ENCODE peak calls at places on chromosomes 4 and X, in five cellular contexts. Y is tibial artery, X is right lobe of liver, I is pancreas, P is Caco-2. Q is an unnamed sample. For H3K4me1, the result is how much of the 10 kb centered on the place peaks cover.

GRCh38 chrX:13094780-13095425 is 50.5 kb upstream of the FAM9C start:
- DNase-seq in P (no peak), X (no peak), Y (no peak), I (no peak), Q (no peak)

GRCh38 chr4:52904421-52904820 is 42.3 kb downstream of the RASL11B start:
- DNase-seq in I (no peak), P (no peak), Y (no peak), X (no peak), Q (no peak)

GRCh38 chr4:173735055-173735454 is 205.0 kb upstream of the HAND2 start:
- DNase-seq in I (no peak), P (no peak), X (no peak), Y (no peak), Q (no peak)

GRCh38 chrX:16140983-16141382 is 17.6 kb downstream of the GRPR start:
- DNase-seq in P (no peak), I (no peak), X (no peak), Y (no peak), Q (no peak)

GRCh38 chr4:17515724-17516407 is 901 bp downstream of the CLRN2 start:
- DNase-seq in Y (no peak), P (no peak), X (peak), I (no peak), Q (no peak)

GRCh38 chr4:118279328-118279727 is 73.5 kb downstream of the PRSS12 start:
- DNase-seq in P (no peak), X (no peak), I (no peak), Y (no peak), Q (no peak)

GRCh38 chr4:25182941-25183340 is 22.7 kb upstream of the SEPSECS start:
- DNase-seq in I (no peak), P (no peak), X (no peak), Y (no peak), Q (no peak)

GRCh38 chrX:124033821-124034220 is 72.3 kb downstream of the STAG2 start:
- DNase-seq in I (no peak), Y (no peak), X (no peak), P (no peak), Q (no peak)

GRCh38 chrX:3550160-3550765 is 163.2 kb downstream of the PRKX start:
- DNase-seq in X (no peak), Y (no peak), P (peak), I (peak), Q (no peak)

GRCh38 chrX:99820197-99820596 is 589.9 kb downstream of the PCDH19 start:
- DNase-seq in P (no peak), I (no peak), Y (no peak), X (no peak), Q (no peak)

GRCh38 chr4:165542476-165542875 is 163.7 kb downstream of the CPE start:
- DNase-seq in I (no peak), X (no peak), P (no peak), Y (no peak), Q (no peak)

GRCh38 chr4:8341691-8342090 is 72.1 kb downstream of the HTRA3 start:
- DNase-seq in X (no peak), I (no peak), Y (peak), P (no peak), Q (peak)

GRCh38 chr4:84028340-84028739 is 470.8 kb downstream of the NKX6-1 start:
- DNase-seq in I (no peak), Y (no peak), X (no peak), P (no peak), Q (no peak)

GRCh38 chr4:118987959-118988634 is 99.4 kb downstream of the SYNPO2 start:
- DNase-seq in Y (no peak), I (no peak), X (no peak), P (no peak), Q (no peak)

GRCh38 chr4:25524616-25525146 is 131.0 kb upstream of the SLC34A2 start:
- DNase-seq in Y (no peak), X (no peak), I (no peak), P (no peak), Q (no peak)

GRCh38 chr4:83252782-83253405 is 31.7 kb downstream of the COQ2 start:
- DNase-seq in I (peak), Y (no peak), X (peak), P (peak), Q (no peak)

GRCh38 chr4:45317276-45317675 is 590.9 kb upstream of the GNPDA2 start:
- DNase-seq in X (no peak), I (no peak), Y (no peak), P (no peak), Q (no peak)

GRCh38 chr4:105182211-105182610 is 35.5 kb downstream of the TET2 start:
- DNase-seq in P (no peak), I (no peak), Y (no peak), X (no peak), Q (no peak)

GRCh38 chrX:41148553-41148952 is 63.3 kb downstream of the USP9X start:
- DNase-seq in I (no peak), X (no peak), Y (no peak), P (no peak), Q (no peak)

GRCh38 chr4:83724488-83725060 is 188.7 kb downstream of the GPAT3 start:
- DNase-seq in Y (no peak), X (no peak), P (no peak), I (no peak), Q (no peak)

GRCh38 chrX:40154853-40155616 is 57.3 kb upstream of the BCOR start:
- DNase-seq in I (peak), X (peak), P (peak), Y (peak), Q (peak)

GRCh38 chrX:77668391-77669237 is 117.4 kb downstream of the ATRX start:
- DNase-seq in I (no peak), P (no peak), X (no peak), Y (no peak), Q (no peak)

GRCh38 chrX:13345037-13345436 is 25.2 kb upstream of the ATXN3L start:
- DNase-seq in Y (no peak), P (no peak), I (no peak), X (no peak), Q (no peak)

GRCh38 chr4:140219567-140219966 is 65.6 kb upstream of the MAML3 start:
- DNase-seq in Y (no peak), I (no peak), P (no peak), X (no peak), Q (no peak)

GRCh38 chrX:41634284-41634683 is 54.5 kb upstream of the GPR34 start:
- DNase-seq in P (no peak), Y (peak), X (no peak), I (no peak), Q (no peak)

GRCh38 chr4:170242471-170242870 is 152.7 kb upstream of the AADAT start:
- DNase-seq in X (no peak), P (no peak), I (no peak), Y (no peak), Q (no peak)

GRCh38 chrX:149198980-149199732 is 305.9 kb downstream of the IDS start:
- DNase-seq in Y (no peak), X (no peak), I (no peak), P (no peak), Q (no peak)

GRCh38 chrX:149199734-149200133 is 305.4 kb downstream of the IDS start:
- DNase-seq in I (no peak), X (no peak), Y (no peak), P (no peak), Q (no peak)
- H3K4me1 ChIP-seq in I (under half), X (under half), Y (under half), P (under half), Q (under half)

GRCh38 chrX:70479197-70479969 is 34.7 kb downstream of the DLG3 start:
- DNase-seq in Y (no peak), P (no peak), I (no peak), X (no peak), Q (no peak)

GRCh38 chrX:70480660-70481018 is 36.0 kb downstream of the DLG3 start:
- DNase-seq in Y (peak), I (no peak), P (no peak), X (no peak), Q (no peak)

GRCh38 chrX:70478521-70478920 is 33.9 kb downstream of the DLG3 start:
- DNase-seq in I (no peak), P (no peak), Y (no peak), X (no peak), Q (no peak)

GRCh38 chrX:70481424-70481823 is 36.8 kb downstream of the DLG3 start:
- DNase-seq in P (no peak), I (no peak), Y (no peak), X (no peak), Q (no peak)

DNA sequence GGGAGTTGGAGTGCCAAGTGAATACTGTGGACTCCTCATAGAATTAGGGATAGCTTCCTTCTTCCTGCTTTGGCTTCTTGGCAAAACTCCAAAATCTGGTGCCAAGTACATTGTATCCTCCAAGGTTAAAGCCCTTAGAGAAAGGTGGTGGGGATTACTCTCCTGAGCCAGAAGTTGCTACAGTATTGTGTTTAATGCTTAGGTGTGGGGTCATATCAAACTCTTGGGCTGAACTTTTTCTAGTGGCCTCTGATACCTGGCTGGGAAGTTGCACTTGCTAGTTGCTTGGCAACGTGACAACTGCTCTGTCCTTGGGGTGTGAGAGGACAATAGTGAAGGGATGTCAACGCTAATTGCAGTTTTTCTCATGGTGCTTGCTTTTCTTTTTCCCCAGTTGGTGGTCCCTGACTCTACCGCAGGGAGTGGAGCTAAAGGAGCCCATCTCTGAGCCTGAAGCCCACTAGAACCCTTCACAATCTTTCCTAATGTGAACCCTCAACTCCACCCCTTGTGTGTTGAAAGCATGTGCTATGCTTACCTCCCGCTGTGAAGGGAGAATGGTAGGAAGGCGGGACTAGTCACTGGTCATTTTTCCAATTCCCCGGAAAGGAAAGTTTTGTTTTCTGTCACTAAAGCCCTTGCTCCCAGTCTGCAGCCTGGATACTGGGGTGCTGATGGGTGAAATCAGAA is 35.5 kb downstream of the DLG3 start:
- DNase-seq in I (peak), Y (no peak), X (no peak), P (no peak), Q (no peak)
- H3K4me1 ChIP-seq in I (under half), Y (under half), X (under half), P (under half), Q (under half)

GRCh38 chr4:94511591-94511990 is 59.8 kb downstream of the PDLIM5 start:
- DNase-seq in P (no peak), X (no peak), Y (no peak), I (no peak), Q (no peak)
- H3K4me1 ChIP-seq in P (under half), X (under half), Y (under half), I (under half), Q (half or more)

GRCh38 chr4:12050357-12050756 is 621.7 kb upstream of the HS3ST1 start:
- DNase-seq in I (no peak), Y (no peak), X (no peak), P (no peak), Q (no peak)

GRCh38 chr4:12053951-12054350 is 625.3 kb upstream of the HS3ST1 start:
- DNase-seq in I (no peak), P (no peak), Y (no peak), X (no peak), Q (no peak)
- H3K4me1 ChIP-seq in I (under half), P (under half), Y (under half), X (under half), Q (under half)

GRCh38 chr4:5370286-5370685 is 319.0 kb downstream of the STK32B start:
- DNase-seq in I (no peak), P (no peak), X (no peak), Y (no peak), Q (no peak)
- H3K4me1 ChIP-seq in I (under half), P (under half), X (under half), Y (under half), Q (under half)

DNA sequence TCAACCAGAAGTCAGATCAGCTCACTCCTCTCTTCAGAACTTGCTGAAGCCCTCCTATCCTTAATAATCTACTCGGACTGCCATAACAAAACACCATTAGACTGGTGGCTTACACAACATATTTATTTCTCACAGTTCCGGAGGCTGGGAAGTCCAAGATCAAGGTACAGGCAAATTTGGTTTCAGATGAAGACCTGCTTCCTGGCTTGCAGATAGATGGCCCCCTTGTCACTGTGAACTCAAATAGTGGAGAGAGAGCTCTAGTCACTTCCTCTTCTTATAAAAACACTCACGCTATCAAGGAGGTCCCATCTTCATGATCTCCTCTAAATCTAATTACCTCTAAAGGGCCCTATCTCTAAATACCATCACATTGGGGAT is 125.1 kb downstream of the CAMK2D start:
- DNase-seq in Y (no peak), P (no peak), I (no peak), X (no peak), Q (no peak)
- H3K4me1 ChIP-seq in Y (under half), P (under half), I (under half), X (under half), Q (under half)

GRCh38 chr4:123449780-123450179 is 53.2 kb downstream of the SPRY1 start:
- DNase-seq in I (no peak), Y (no peak), X (no peak), P (no peak), Q (no peak)
- H3K4me1 ChIP-seq in I (under half), Y (under half), X (under half), P (under half), Q (under half)

DNA sequence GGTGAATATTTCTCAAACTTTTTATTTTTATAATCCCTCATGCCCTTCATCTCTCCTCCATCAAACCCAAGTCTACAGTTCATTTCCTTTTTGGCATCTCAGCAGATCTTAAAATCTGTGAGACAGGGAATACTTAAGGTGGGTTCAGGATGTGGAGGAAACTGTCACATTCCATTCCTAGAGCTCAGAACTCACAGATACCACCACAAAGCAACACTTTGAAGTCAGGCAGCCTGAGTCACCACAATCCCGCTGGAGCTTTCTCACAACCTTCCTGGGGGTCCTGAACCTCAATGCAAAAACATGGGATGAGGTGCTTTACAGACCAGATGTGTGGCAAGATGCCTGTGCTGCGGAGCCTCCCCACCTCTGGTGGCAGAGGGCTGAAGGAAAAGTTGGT is 63.2 kb downstream of the HHIP start:
- DNase-seq in P (no peak), Y (no peak), I (no peak), X (no peak), Q (no peak)
- H3K4me1 ChIP-seq in P (under half), Y (under half), I (under half), X (under half), Q (under half)